ENCODE peak calls at places on chromosomes 13 and 19, in seven cellular contexts. One of them, this sample, is unnamed. For H3K36me3, the result is how much of the 10 kb centered on the place peaks cover.

GRCh38 chr19:5145521-5146511 is 176.9 kb downstream of the KDM4B start:
- DNase-seq in adipocyte: no peak
- DNase-seq in neuronal stem cell: no peak
- DNase-seq in suprapubic skin: no peak
- DNase-seq in CD8-positive, alpha-beta T cell: no peak
- DNase-seq in aorta: peak
- DNase-seq in upper lobe of right lung: peak
- DNase-seq in this sample: no peak

GRCh38 chr19:43501661-43502418 is 2.7 kb downstream of the PHLDB3 start:
- DNase-seq in adipocyte: no peak
- DNase-seq in neuronal stem cell: peak
- DNase-seq in suprapubic skin: no peak
- DNase-seq in CD8-positive, alpha-beta T cell: no peak
- DNase-seq in aorta: no peak
- DNase-seq in upper lobe of right lung: no peak
- DNase-seq in this sample: no peak

GRCh38 chr13:37138917-37139316 is 33.5 kb upstream of the CSNK1A1L start:
- DNase-seq in adipocyte: no peak
- DNase-seq in neuronal stem cell: no peak
- DNase-seq in suprapubic skin: no peak
- DNase-seq in CD8-positive, alpha-beta T cell: no peak
- DNase-seq in aorta: no peak
- DNase-seq in upper lobe of right lung: no peak
- DNase-seq in this sample: no peak

GRCh38 chr19:28242317-28242927 is 970.5 kb downstream of the UQCRFS1 start:
- DNase-seq in adipocyte: no peak
- DNase-seq in neuronal stem cell: peak
- DNase-seq in suprapubic skin: no peak
- DNase-seq in CD8-positive, alpha-beta T cell: peak
- DNase-seq in aorta: no peak
- DNase-seq in upper lobe of right lung: no peak
- DNase-seq in this sample: peak

GRCh38 chr19:4288091-4288777 is 9.2 kb downstream of the SHD start:
- DNase-seq in adipocyte: no peak
- DNase-seq in neuronal stem cell: no peak
- DNase-seq in suprapubic skin: no peak
- DNase-seq in CD8-positive, alpha-beta T cell: no peak
- DNase-seq in aorta: no peak
- DNase-seq in upper lobe of right lung: no peak
- DNase-seq in this sample: no peak

GRCh38 chr13:114018461-114019055 is 44.7 kb upstream of the C13orf46 start:
- DNase-seq in adipocyte: no peak
- DNase-seq in neuronal stem cell: no peak
- DNase-seq in suprapubic skin: no peak
- DNase-seq in CD8-positive, alpha-beta T cell: no peak
- DNase-seq in aorta: no peak
- DNase-seq in upper lobe of right lung: no peak
- DNase-seq in this sample: no peak

GRCh38 chr19:33248954-33249613 is 23.4 kb upstream of the SLC7A10 start:
- DNase-seq in adipocyte: no peak
- DNase-seq in neuronal stem cell: no peak
- DNase-seq in suprapubic skin: no peak
- DNase-seq in CD8-positive, alpha-beta T cell: no peak
- DNase-seq in aorta: peak
- DNase-seq in upper lobe of right lung: peak
- DNase-seq in this sample: no peak

GRCh38 chr19:16892868-16893685 is 4.3 kb downstream of the F2RL3 start:
- DNase-seq in adipocyte: no peak
- DNase-seq in neuronal stem cell: no peak
- DNase-seq in suprapubic skin: no peak
- DNase-seq in CD8-positive, alpha-beta T cell: no peak
- DNase-seq in aorta: no peak
- DNase-seq in upper lobe of right lung: no peak
- DNase-seq in this sample: no peak

GRCh38 chr19:38557205-38557799 is 60.5 kb downstream of the MAP4K1 start:
- DNase-seq in adipocyte: no peak
- DNase-seq in neuronal stem cell: no peak
- DNase-seq in suprapubic skin: no peak
- DNase-seq in CD8-positive, alpha-beta T cell: no peak
- DNase-seq in aorta: no peak
- DNase-seq in upper lobe of right lung: peak
- DNase-seq in this sample: no peak

GRCh38 chr19:17751103-17751911 is at the start of gene FCHO1:
- DNase-seq in adipocyte: no peak
- DNase-seq in neuronal stem cell: no peak
- DNase-seq in suprapubic skin: no peak
- DNase-seq in CD8-positive, alpha-beta T cell: peak
- DNase-seq in aorta: peak
- DNase-seq in upper lobe of right lung: peak
- DNase-seq in this sample: peak

GRCh38 chr19:16200038-16200775 is 2.5 kb downstream of the AP1M1 start:
- DNase-seq in adipocyte: peak
- DNase-seq in neuronal stem cell: no peak
- DNase-seq in suprapubic skin: no peak
- DNase-seq in CD8-positive, alpha-beta T cell: no peak
- DNase-seq in aorta: no peak
- DNase-seq in upper lobe of right lung: peak
- DNase-seq in this sample: no peak

GRCh38 chr19:57419439-57419838 is 8.5 kb downstream of the ZNF17 start:
- DNase-seq in adipocyte: no peak
- DNase-seq in neuronal stem cell: no peak
- DNase-seq in suprapubic skin: no peak
- DNase-seq in CD8-positive, alpha-beta T cell: no peak
- DNase-seq in aorta: no peak
- DNase-seq in upper lobe of right lung: no peak
- DNase-seq in this sample: no peak

GRCh38 chr19:13094771-13095392 is 7.8 kb downstream of the LYL1 start:
- DNase-seq in adipocyte: no peak
- DNase-seq in neuronal stem cell: no peak
- DNase-seq in suprapubic skin: no peak
- DNase-seq in CD8-positive, alpha-beta T cell: no peak
- DNase-seq in aorta: peak
- DNase-seq in upper lobe of right lung: no peak
- DNase-seq in this sample: no peak
- H3K4me3 ChIP-seq in adipocyte: no peak
- H3K4me3 ChIP-seq in neuronal stem cell: peak
- H3K4me3 ChIP-seq in suprapubic skin: peak
- H3K4me3 ChIP-seq in CD8-positive, alpha-beta T cell: no peak
- H3K4me3 ChIP-seq in aorta: no peak
- H3K4me3 ChIP-seq in upper lobe of right lung: peak
- H3K4me3 ChIP-seq in this sample: no peak

DNA sequence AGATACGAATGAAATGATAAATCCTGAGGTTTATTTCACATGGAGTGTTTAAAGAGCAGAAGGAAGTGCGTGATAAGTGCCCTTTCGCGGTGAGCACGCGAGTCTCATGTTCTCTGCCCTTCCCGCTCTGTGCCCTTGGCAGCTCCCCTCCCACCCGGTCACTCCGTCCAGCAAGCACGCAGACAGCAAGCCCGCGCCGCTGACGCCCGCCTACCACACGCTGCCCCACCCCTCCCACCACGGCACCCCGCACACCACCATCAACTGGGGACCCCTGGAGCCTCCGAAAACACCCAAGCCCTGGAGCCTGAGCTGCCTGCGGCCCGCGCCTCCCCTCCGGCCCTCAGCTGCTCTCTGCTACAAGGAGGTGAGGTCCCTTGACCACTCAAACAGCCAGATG is 37.4 kb upstream of the TEX29 start:
- DNase-seq in adipocyte: no peak
- DNase-seq in neuronal stem cell: no peak
- DNase-seq in suprapubic skin: no peak
- DNase-seq in CD8-positive, alpha-beta T cell: no peak
- DNase-seq in aorta: no peak
- DNase-seq in upper lobe of right lung: no peak
- DNase-seq in this sample: no peak
- H3K36me3 ChIP-seq in adipocyte: half or more
- H3K36me3 ChIP-seq in neuronal stem cell: half or more
- H3K36me3 ChIP-seq in suprapubic skin: half or more
- H3K36me3 ChIP-seq in CD8-positive, alpha-beta T cell: half or more
- H3K36me3 ChIP-seq in aorta: under half
- H3K36me3 ChIP-seq in upper lobe of right lung: half or more
- H3K36me3 ChIP-seq in this sample: under half

GRCh38 chr13:73060251-73061160 is 1.7 kb downstream of the KLF5 start:
- DNase-seq in adipocyte: peak
- DNase-seq in neuronal stem cell: peak
- DNase-seq in suprapubic skin: no peak
- DNase-seq in CD8-positive, alpha-beta T cell: no peak
- DNase-seq in aorta: peak
- DNase-seq in upper lobe of right lung: no peak
- DNase-seq in this sample: peak

GRCh38 chr13:73064991-73065390 is 6.2 kb downstream of the KLF5 start:
- DNase-seq in adipocyte: no peak
- DNase-seq in neuronal stem cell: no peak
- DNase-seq in suprapubic skin: no peak
- DNase-seq in CD8-positive, alpha-beta T cell: no peak
- DNase-seq in aorta: no peak
- DNase-seq in upper lobe of right lung: no peak
- DNase-seq in this sample: no peak

GRCh38 chr13:73063166-73063565 is 4.4 kb downstream of the KLF5 start:
- DNase-seq in adipocyte: no peak
- DNase-seq in neuronal stem cell: no peak
- DNase-seq in suprapubic skin: no peak
- DNase-seq in CD8-positive, alpha-beta T cell: no peak
- DNase-seq in aorta: no peak
- DNase-seq in upper lobe of right lung: no peak
- DNase-seq in this sample: no peak

GRCh38 chr13:73061478-73062275 is 2.9 kb downstream of the KLF5 start:
- DNase-seq in adipocyte: peak
- DNase-seq in neuronal stem cell: no peak
- DNase-seq in suprapubic skin: no peak
- DNase-seq in CD8-positive, alpha-beta T cell: no peak
- DNase-seq in aorta: no peak
- DNase-seq in upper lobe of right lung: no peak
- DNase-seq in this sample: no peak

GRCh38 chr13:73062368-73062767 is 3.6 kb downstream of the KLF5 start:
- DNase-seq in adipocyte: no peak
- DNase-seq in neuronal stem cell: no peak
- DNase-seq in suprapubic skin: no peak
- DNase-seq in CD8-positive, alpha-beta T cell: no peak
- DNase-seq in aorta: no peak
- DNase-seq in upper lobe of right lung: no peak
- DNase-seq in this sample: no peak
- H3K4me3 ChIP-seq in adipocyte: no peak
- H3K4me3 ChIP-seq in neuronal stem cell: no peak
- H3K4me3 ChIP-seq in suprapubic skin: peak
- H3K4me3 ChIP-seq in CD8-positive, alpha-beta T cell: no peak
- H3K4me3 ChIP-seq in aorta: no peak
- H3K4me3 ChIP-seq in upper lobe of right lung: peak
- H3K4me3 ChIP-seq in this sample: no peak

DNA sequence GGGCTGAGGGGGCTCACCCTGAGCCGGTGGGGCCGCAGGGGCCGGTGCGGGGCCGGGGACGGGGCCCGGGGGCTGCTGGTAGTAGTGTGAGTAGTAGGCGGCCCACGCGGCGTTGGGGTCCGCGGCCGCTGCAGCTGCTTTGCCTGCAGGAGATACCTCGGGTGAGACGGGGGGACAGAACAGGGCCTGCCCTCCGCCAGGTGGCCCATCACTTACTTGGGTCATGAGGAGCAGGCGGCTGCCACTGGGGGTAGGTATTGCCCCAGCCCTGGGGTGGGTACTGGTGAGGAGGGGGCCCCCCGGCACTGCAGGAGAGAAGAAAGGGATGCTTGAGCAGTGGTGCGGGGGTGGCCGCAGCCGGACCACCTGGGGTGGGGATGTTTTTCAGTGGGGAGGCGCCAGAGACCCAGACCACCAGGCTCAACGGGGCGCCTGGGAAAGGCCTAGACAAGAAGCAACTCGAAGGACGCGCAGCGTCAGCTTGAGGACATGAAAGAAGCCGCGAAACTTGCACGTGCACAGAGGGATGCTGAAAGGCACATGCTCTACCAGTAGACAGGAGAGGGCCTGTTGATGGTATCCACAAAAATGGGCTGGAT is 8.9 kb downstream of the KHSRP start:
- DNase-seq in adipocyte: no peak
- DNase-seq in neuronal stem cell: no peak
- DNase-seq in suprapubic skin: no peak
- DNase-seq in CD8-positive, alpha-beta T cell: no peak
- DNase-seq in aorta: no peak
- DNase-seq in upper lobe of right lung: no peak
- DNase-seq in this sample: no peak
- H3K36me3 ChIP-seq in adipocyte: half or more
- H3K36me3 ChIP-seq in neuronal stem cell: half or more
- H3K36me3 ChIP-seq in suprapubic skin: half or more
- H3K36me3 ChIP-seq in CD8-positive, alpha-beta T cell: half or more
- H3K36me3 ChIP-seq in aorta: under half
- H3K36me3 ChIP-seq in upper lobe of right lung: half or more
- H3K36me3 ChIP-seq in this sample: half or more

DNA sequence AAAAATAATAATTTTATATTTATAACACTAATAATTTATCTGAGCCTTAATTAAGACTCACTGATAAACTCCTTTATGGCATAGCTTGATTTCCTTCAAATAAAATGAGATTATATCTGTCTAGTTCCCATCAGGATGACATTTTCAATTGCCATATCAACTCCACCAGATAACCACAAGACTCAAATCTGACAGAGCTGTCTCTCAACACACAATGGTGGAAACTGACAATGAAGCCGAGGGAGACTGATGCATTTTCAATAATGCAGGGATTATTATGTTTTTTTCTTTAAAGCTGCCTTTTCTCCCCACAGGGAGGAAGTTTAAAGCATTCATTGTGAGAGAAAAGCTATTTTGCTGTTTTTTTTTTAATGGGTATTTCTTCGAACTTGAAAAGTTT is 1327.0 kb upstream of the MIR17HG start:
- DNase-seq in adipocyte: no peak
- DNase-seq in neuronal stem cell: no peak
- DNase-seq in suprapubic skin: no peak
- DNase-seq in CD8-positive, alpha-beta T cell: no peak
- DNase-seq in aorta: no peak
- DNase-seq in upper lobe of right lung: no peak
- DNase-seq in this sample: no peak
- H3K4me3 ChIP-seq in adipocyte: no peak
- H3K4me3 ChIP-seq in neuronal stem cell: no peak
- H3K4me3 ChIP-seq in suprapubic skin: no peak
- H3K4me3 ChIP-seq in CD8-positive, alpha-beta T cell: no peak
- H3K4me3 ChIP-seq in aorta: no peak
- H3K4me3 ChIP-seq in upper lobe of right lung: no peak
- H3K4me3 ChIP-seq in this sample: no peak

DNA sequence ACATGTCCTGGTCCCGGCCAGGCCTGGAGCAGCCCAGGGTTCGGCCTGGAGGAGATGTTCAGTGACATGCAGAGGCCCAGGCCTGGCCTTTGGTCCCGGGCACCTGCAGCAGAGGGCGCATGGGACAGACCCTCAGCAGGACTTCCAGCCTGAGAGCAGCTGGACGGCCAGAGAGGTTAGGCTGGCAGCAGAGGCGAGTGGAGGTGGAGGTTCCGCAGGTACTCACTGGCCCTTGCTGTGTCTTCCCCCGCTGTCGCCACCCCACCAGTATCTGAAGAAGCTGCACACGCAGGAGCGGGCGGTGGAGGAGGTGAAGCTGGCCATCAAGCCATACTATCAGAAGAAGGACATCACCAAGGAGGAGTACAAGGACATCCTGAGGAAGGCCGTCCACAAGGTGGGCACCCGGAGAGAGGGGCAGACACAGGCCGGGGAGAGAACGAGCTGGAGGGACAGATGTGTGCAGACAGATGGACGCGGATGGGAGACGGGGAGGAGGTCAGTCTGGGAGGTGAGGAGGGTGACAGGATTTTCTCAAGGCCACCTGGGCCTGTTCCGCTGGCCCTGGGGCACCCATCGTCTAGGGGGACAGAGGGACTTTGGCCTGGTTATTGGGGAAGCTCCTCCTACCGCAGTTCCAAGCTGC is 8.0 kb downstream of the IRF3 start:
- DNase-seq in adipocyte: no peak
- DNase-seq in neuronal stem cell: no peak
- DNase-seq in suprapubic skin: no peak
- DNase-seq in CD8-positive, alpha-beta T cell: no peak
- DNase-seq in aorta: no peak
- DNase-seq in upper lobe of right lung: no peak
- DNase-seq in this sample: no peak
- H3K36me3 ChIP-seq in adipocyte: half or more
- H3K36me3 ChIP-seq in neuronal stem cell: half or more
- H3K36me3 ChIP-seq in suprapubic skin: half or more
- H3K36me3 ChIP-seq in CD8-positive, alpha-beta T cell: half or more
- H3K36me3 ChIP-seq in aorta: under half
- H3K36me3 ChIP-seq in upper lobe of right lung: half or more
- H3K36me3 ChIP-seq in this sample: half or more